ENCODE peak calls at places on chromosomes 4 and X, in four cellular contexts. M is heart right ventricle, C is upper lobe of left lung, B is heart left ventricle. H is an unnamed sample.

GRCh38 chr4:78561677-78562076 is 10.1 kb downstream of the ANXA3 start:
- DNase-seq in M (no peak), C (no peak), B (no peak), H (no peak)

GRCh38 chr4:15982833-15983528 is 20.0 kb upstream of the FGFBP2 start:
- DNase-seq in M (no peak), C (no peak), B (no peak), H (no peak)

GRCh38 chrX:111090458-111090857 is 5.5 kb upstream of the PAK3 start:
- DNase-seq in M (no peak), C (no peak), B (no peak), H (no peak)

GRCh38 chrX:120457766-120458180 is 11.3 kb downstream of the LAMP2 start:
- DNase-seq in M (no peak), C (no peak), B (no peak), H (no peak)

GRCh38 chr4:24472514-24473308 is 111.6 kb downstream of the DHX15 start:
- DNase-seq in M (peak), C (peak), B (peak), H (peak)

GRCh38 chr4:52376107-52376704 is 282.9 kb downstream of the USP46 start:
- DNase-seq in M (no peak), C (no peak), B (no peak), H (no peak)

GRCh38 chrX:7253565-7253964 is 105.6 kb upstream of the PUDP start:
- DNase-seq in M (no peak), C (no peak), B (no peak), H (no peak)

GRCh38 chr4:103207673-103208072 is 9.5 kb upstream of the CENPE start:
- DNase-seq in M (no peak), C (no peak), B (no peak), H (no peak)

GRCh38 chr4:65670331-65671031 is at the start of gene EPHA5:
- DNase-seq in M (peak), C (peak), B (peak), H (peak)

GRCh38 chrX:10172867-10173266 is 16.1 kb downstream of the CLCN4 start:
- DNase-seq in M (no peak), C (no peak), B (no peak), H (no peak)

GRCh38 chr4:173507471-173508385 is 22.3 kb downstream of the HAND2 start:
- DNase-seq in M (no peak), C (peak), B (no peak), H (no peak)
- H3K27ac ChIP-seq in M (peak), C (no peak), B (peak), H (no peak)

GRCh38 chrX:38515291-38515690 is 46.1 kb upstream of the TSPAN7 start:
- DNase-seq in M (no peak), C (no peak), B (no peak), H (no peak)
- H3K27ac ChIP-seq in M (no peak), C (no peak), B (no peak), H (no peak)

GRCh38 chrX:100643212-100643611 is 787 bp upstream of the SRPX2 start:
- DNase-seq in M (no peak), C (no peak), B (no peak), H (no peak)
- H3K27ac ChIP-seq in M (no peak), C (no peak), B (peak), H (no peak)

DNA sequence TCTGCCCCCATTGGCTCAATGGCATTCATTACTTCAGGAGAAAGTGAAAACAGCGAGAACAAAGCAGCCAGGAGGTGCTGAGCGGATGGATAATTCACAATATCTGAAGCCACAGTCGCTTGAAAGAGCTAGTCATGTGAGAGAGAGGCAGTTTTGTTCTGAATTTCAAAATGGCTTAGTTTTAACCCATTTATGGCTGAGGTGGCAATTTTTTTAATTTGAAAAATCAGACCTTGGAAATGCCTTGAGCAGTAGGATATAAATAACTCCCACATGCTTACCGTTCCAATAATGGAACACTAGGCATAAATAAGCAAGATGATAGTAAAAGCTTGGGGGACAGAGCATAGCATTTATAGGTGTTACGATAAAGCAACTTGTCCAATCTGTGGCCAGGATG is 56.9 kb upstream of the CBR4 start:
- DNase-seq in M (no peak), C (no peak), B (no peak), H (no peak)
- H3K27ac ChIP-seq in M (no peak), C (no peak), B (no peak), H (no peak)

H was measured in lower lobe of right lung.